ENCODE peak calls at places on chromosome X, in four cellular contexts. F, J, M and D are unnamed samples. For H3K9me3 and H3K4me1, the result is how much of the 10 kb centered on the place peaks cover.

GRCh38 chrX:28498658-28499057 is 88.6 kb upstream of the IL1RAPL1 start:
- DNase-seq in M (no peak), J (peak), F (no peak), D (no peak)

GRCh38 chrX:130174051-130174704 is 2.4 kb downstream of the RAB33A start:
- DNase-seq in M (no peak), F (peak), J (peak), D (no peak)

GRCh38 chrX:24553016-24553415 is 87.9 kb downstream of the PDK3 start:
- DNase-seq in F (no peak), M (no peak), J (peak), D (no peak)

GRCh38 chrX:126815816-126816215 is 3.7 kb upstream of the PRR32 start:
- DNase-seq in F (no peak), J (no peak), M (no peak), D (no peak)

GRCh38 chrX:135112096-135112729 is 8.1 kb downstream of the ETDB start:
- DNase-seq in M (no peak), F (no peak), J (peak), D (no peak)

GRCh38 chrX:17679820-17680219 is 57.5 kb upstream of the SCML1 start:
- DNase-seq in M (no peak), F (no peak), J (no peak), D (no peak)

GRCh38 chrX:131068945-131069719 is 11.0 kb downstream of the ARHGAP36 start:
- DNase-seq in F (no peak), M (no peak), J (peak), D (no peak)

GRCh38 chrX:131816551-131817136 is 206.5 kb upstream of the STK26 start:
- DNase-seq in M (peak), J (no peak), F (no peak), D (peak)

GRCh38 chrX:129622757-129623301 is 31.9 kb downstream of the APLN start:
- DNase-seq in M (no peak), J (no peak), F (no peak), D (no peak)

GRCh38 chrX:22800360-22800759 is 199.4 kb upstream of the DDX53 start:
- DNase-seq in M (no peak), J (peak), F (peak), D (no peak)

GRCh38 chrX:123976671-123977316 is 15.3 kb downstream of the STAG2 start:
- DNase-seq in J (peak), M (no peak), F (no peak), D (no peak)

GRCh38 chrX:85905851-85906250 is 141.5 kb downstream of the CHM start:
- DNase-seq in F (no peak), J (no peak), M (no peak), D (no peak)

GRCh38 chrX:14697453-14697852 is 168.1 kb downstream of the GLRA2 start:
- DNase-seq in M (no peak), J (peak), F (no peak), D (peak)

GRCh38 chrX:16870861-16871584 is 861 bp upstream of the RBBP7 start:
- DNase-seq in M (no peak), J (no peak), F (peak), D (peak)

GRCh38 chrX:2928127-2928582 is 984 bp downstream of the ARSD start:
- DNase-seq in M (no peak), J (no peak), F (peak), D (peak)

GRCh38 chrX:39753296-39753996 is 344.3 kb downstream of the BCOR start:
- DNase-seq in J (no peak), M (no peak), F (no peak), D (no peak)

GRCh38 chrX:43266487-43266886 is 389.6 kb upstream of the MAOA start:
- DNase-seq in F (no peak), M (no peak), J (no peak), D (no peak)

GRCh38 chrX:136130931-136131843 is 16.1 kb upstream of the FHL1 start:
- DNase-seq in F (no peak), M (no peak), J (peak), D (no peak)

GRCh38 chrX:20217279-20217678 is 49.4 kb downstream of the RPS6KA3 start:
- DNase-seq in J (peak), F (no peak), M (no peak), D (no peak)

GRCh38 chrX:46574941-46575381 is 1.4 kb downstream of the CHST7 start:
- DNase-seq in F (no peak), J (no peak), M (no peak), D (peak)

GRCh38 chrX:40153335-40154221 is 55.8 kb upstream of the BCOR start:
- DNase-seq in F (peak), J (peak), M (no peak), D (peak)

GRCh38 chrX:10507181-10507580 is 113.2 kb downstream of the MID1 start:
- DNase-seq in F (no peak), J (no peak), M (no peak), D (no peak)

GRCh38 chrX:154908821-154909220 is 22.7 kb downstream of the F8A1 start:
- DNase-seq in J (no peak), M (no peak), F (no peak), D (no peak)

GRCh38 chrX:133660356-133660755 is 245.1 kb upstream of the GPC4 start:
- DNase-seq in J (peak), M (no peak), F (no peak), D (no peak)

GRCh38 chrX:9942086-9942485 is 25.1 kb upstream of the CLDN34 start:
- DNase-seq in F (no peak), J (no peak), M (no peak), D (no peak)

GRCh38 chrX:71992711-71993110 is 82.1 kb downstream of the NHSL2 start:
- DNase-seq in F (no peak), J (no peak), M (peak), D (no peak)

GRCh38 chrX:134693644-134694043 is 35.4 kb upstream of the PLAC1 start:
- DNase-seq in M (no peak), F (no peak), J (no peak), D (no peak)

GRCh38 chrX:50157545-50158125 is 43.2 kb downstream of the AKAP4 start:
- DNase-seq in M (no peak), F (no peak), J (peak), D (no peak)

GRCh38 chrX:1449581-1450149 is 3.0 kb downstream of the ASMTL start:
- DNase-seq in F (no peak), J (no peak), M (no peak), D (no peak)

GRCh38 chrX:2650865-2651264 is 40.2 kb upstream of the CD99 start:
- DNase-seq in F (no peak), J (no peak), M (no peak), D (no peak)

GRCh38 chrX:72236841-72237240 is 2.0 kb downstream of the ERCC6L start:
- DNase-seq in F (no peak), M (no peak), J (no peak), D (no peak)

GRCh38 chrX:53445977-53446376 is 11.8 kb upstream of the HSD17B10 start:
- DNase-seq in F (no peak), M (no peak), J (peak), D (peak)

GRCh38 chrX:107135076-107135964 is 16.7 kb upstream of the RBM41 start:
- DNase-seq in M (no peak), F (no peak), J (peak), D (no peak)

GRCh38 chrX:123626962-123627361 is 105.9 kb downstream of the THOC2 start:
- DNase-seq in F (no peak), M (no peak), J (no peak), D (no peak)

DNA sequence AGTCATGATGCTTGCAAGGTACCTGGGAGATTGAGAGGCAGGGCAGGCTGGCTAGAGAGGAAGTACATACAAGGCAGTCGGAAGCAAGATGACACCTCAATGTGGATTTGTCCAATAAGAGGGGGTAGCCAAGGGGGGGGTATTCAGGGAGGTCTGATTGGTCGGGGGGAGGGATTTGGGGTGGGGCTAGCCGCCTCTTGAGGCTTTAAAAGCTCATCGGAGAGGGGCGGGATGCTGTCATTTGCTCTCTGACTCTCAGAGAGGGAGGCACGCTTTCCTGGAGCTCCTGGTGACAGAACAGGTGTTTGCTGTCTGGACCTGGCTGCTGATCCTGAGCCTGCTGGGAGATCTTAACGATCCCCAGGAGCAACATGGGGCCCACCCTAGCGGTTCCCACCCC is at the start of gene GPR50:
- DNase-seq in M (no peak), F (no peak), J (no peak), D (no peak)
- H3K27ac ChIP-seq in M (no peak), F (no peak), J (no peak), D (no peak)

GRCh38 chrX:41971346-41971745 is 48.0 kb upstream of the CASK start:
- DNase-seq in J (no peak), F (no peak), M (no peak), D (no peak)
- H3K9me3 ChIP-seq in J (under half), F (under half), M (under half), D (under half)

DNA sequence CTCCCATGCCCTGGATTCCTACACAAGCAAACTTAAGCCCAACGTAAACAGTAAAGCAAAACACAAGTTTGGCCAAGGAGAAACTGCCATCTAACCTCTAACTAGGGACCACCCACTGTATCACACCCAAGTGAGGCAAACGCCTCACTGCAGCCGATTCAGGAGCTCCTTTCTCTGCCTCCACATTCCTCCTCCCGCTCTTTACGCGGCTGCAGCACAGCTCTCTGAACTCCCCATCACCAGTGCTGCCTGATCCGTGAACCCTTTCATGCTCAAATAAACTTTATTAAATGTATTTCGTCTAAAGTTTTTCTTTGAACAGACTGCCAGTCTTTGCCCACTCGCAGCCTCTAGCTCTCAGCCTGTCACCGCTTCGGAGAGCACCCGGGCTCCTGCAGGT is 6.6 kb downstream of the PNMA6E start:
- DNase-seq in F (no peak), M (no peak), J (no peak), D (no peak)
- H3K4me1 ChIP-seq in F (under half), M (under half), J (under half), D (under half)

GRCh38 chrX:103376118-103376978 is at the start of gene BEX3:
- DNase-seq in M (peak), J (peak), F (peak), D (peak)
- H3K27ac ChIP-seq in M (peak), J (peak), F (peak), D (no peak)

GRCh38 chrX:45372151-45372550 is 171.5 kb upstream of the DIPK2B start:
- DNase-seq in J (no peak), F (no peak), M (no peak), D (no peak)
- H3K9me3 ChIP-seq in J (under half), F (under half), M (under half), D (under half)

DNA sequence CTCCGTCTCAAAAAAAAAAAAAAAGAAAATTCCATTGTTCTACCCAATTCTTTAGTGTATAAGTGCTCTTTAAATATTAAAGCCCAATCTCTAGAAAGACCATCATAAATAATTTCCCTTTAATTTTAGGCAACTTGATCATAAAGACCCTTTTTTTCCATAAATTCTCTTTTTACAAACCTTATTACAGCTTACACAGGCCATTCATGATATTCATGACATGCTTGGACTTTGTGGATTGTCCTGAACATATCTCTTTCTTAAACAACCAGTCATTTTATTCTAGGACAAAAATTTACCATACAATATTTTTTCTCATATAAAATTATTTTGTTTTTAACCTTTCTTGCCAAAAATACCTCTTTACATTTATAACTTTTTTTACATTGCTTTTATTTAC is 30.5 kb downstream of the TLR8 start:
- DNase-seq in M (no peak), J (no peak), F (no peak), D (no peak)
- H3K4me1 ChIP-seq in M (under half), J (under half), F (under half), D (under half)

DNA sequence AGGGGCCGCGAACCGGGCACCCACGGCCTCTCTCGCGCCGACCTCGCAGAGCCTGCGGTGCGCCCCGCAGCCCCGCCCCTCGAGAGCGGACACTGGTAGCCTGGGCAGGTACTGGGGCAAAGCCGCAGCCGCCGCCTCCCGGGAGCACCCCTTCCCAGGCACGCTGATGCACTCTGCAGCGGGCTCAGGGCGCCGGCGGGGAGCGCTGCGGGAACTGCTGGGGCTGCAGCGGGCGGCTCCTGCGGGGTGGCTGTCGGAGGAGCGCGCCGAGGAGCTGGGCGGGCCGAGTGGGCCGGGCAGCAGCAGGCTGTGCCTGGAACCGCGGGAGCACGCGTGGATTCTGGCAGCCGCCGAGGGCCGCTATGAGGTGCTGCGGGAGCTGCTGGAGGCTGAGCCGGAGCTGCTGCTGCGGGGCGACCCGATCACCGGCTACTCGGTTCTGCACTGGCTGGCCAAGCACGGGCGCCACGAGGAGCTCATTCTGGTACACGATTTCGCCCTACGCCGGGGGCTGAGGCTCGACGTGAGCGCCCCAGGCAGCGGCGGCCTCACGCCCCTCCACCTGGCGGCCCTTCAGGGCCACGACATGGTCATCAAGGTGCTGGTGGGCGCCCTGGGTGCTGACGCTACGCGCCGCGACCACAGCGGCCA is 419 bp downstream of the SOWAHD start:
- DNase-seq in J (no peak), F (no peak), M (no peak), D (peak)
- H3K27ac ChIP-seq in J (no peak), F (no peak), M (peak), D (no peak)